ENCODE peak calls at places on chromosomes 3 and 15, in six cellular contexts. T is GM23248, W is NT2/D1, S is heart right ventricle, V is HCT116, B is left lung. U is an unnamed sample. For H3K4me1, the result is how much of the 10 kb centered on the place peaks cover.

GRCh38 chr3:190617185-190617584 is 103.3 kb downstream of the IL1RAP start:
- DNase-seq in T (no peak), W (no peak), S (no peak), V (no peak), B (peak), U (no peak)

GRCh38 chr15:55937040-55937439 is 56.4 kb downstream of the NEDD4 start:
- DNase-seq in T (no peak), W (no peak), S (no peak), V (no peak), B (no peak), U (no peak)

GRCh38 chr3:69770976-69771634 is 31.8 kb downstream of the MITF start:
- DNase-seq in T (peak), W (no peak), S (no peak), V (no peak), B (no peak), U (no peak)

GRCh38 chr15:93135459-93135858 is 46.4 kb upstream of the RGMA start:
- DNase-seq in T (no peak), W (no peak), S (no peak), V (no peak), B (no peak), U (no peak)

GRCh38 chr15:41933771-41934170 is 38.6 kb downstream of the EHD4 start:
- DNase-seq in T (peak), W (no peak), S (no peak), V (peak), B (no peak), U (no peak)

GRCh38 chr3:136750209-136750921 is 1.8 kb downstream of the STAG1 start:
- DNase-seq in T (peak), W (no peak), S (no peak), V (no peak), B (no peak), U (no peak)

GRCh38 chr3:100463002-100463401 is 29.4 kb upstream of the TMEM45A start:
- DNase-seq in T (peak), W (no peak), S (no peak), V (peak), B (no peak), U (no peak)

GRCh38 chr15:51649659-51650521 is 27.3 kb upstream of the DMXL2 start:
- DNase-seq in T (peak), W (peak), S (no peak), V (peak), B (no peak), U (no peak)

GRCh38 chr15:88834211-88834812 is 31.1 kb downstream of the ACAN start:
- DNase-seq in T (peak), W (peak), S (peak), V (peak), B (no peak), U (peak)

GRCh38 chr3:112376413-112376812 is 43.5 kb downstream of the CD200 start:
- DNase-seq in T (no peak), W (no peak), S (no peak), V (no peak), B (no peak), U (no peak)

GRCh38 chr3:153443961-153444360 is 281.9 kb downstream of the RAP2B start:
- DNase-seq in T (peak), W (no peak), S (no peak), V (peak), B (no peak), U (no peak)

GRCh38 chr15:45376300-45376928 is 1.9 kb downstream of the GATM start:
- DNase-seq in T (no peak), W (no peak), S (no peak), V (no peak), B (no peak), U (no peak)

GRCh38 chr15:61159901-61160300 is 69.2 kb downstream of the RORA start:
- DNase-seq in T (no peak), W (no peak), S (no peak), V (no peak), B (no peak), U (no peak)

GRCh38 chr3:172357850-172358754 is 90.2 kb downstream of the GHSR start:
- DNase-seq in T (peak), W (no peak), S (no peak), V (no peak), B (no peak), U (no peak)

GRCh38 chr3:132787616-132788015 is 65.4 kb upstream of the NPHP3 start:
- DNase-seq in T (peak), W (no peak), S (no peak), V (no peak), B (no peak), U (no peak)

GRCh38 chr3:155995525-155996370 is 124.6 kb upstream of the KCNAB1 start:
- DNase-seq in T (peak), W (no peak), S (no peak), V (peak), B (no peak), U (no peak)

GRCh38 chr15:101325263-101326025 is 30.4 kb upstream of the SNRPA1 start:
- DNase-seq in T (no peak), W (no peak), S (no peak), V (no peak), B (no peak), U (no peak)

GRCh38 chr3:188051801-188052228 is 102.1 kb upstream of the LPP start:
- DNase-seq in T (no peak), W (no peak), S (peak), V (no peak), B (no peak), U (peak)

GRCh38 chr3:102979682-102980378 is 545.0 kb downstream of the ZPLD1 start:
- DNase-seq in T (peak), W (no peak), S (peak), V (peak), B (peak), U (peak)

GRCh38 chr3:187951452-187952190 is 202.3 kb upstream of the LPP start:
- DNase-seq in T (peak), W (no peak), S (no peak), V (no peak), B (no peak), U (no peak)

GRCh38 chr15:79243723-79244122 is 38.8 kb upstream of the ANKRD34C start:
- DNase-seq in T (peak), W (no peak), S (peak), V (no peak), B (no peak), U (no peak)

GRCh38 chr15:80157215-80157614 is 4.4 kb downstream of the FAH start:
- DNase-seq in T (no peak), W (no peak), S (no peak), V (no peak), B (no peak), U (no peak)

GRCh38 chr15:48695088-48695834 is 49.8 kb upstream of the FBN1 start:
- DNase-seq in T (peak), W (no peak), S (no peak), V (no peak), B (no peak), U (no peak)

GRCh38 chr3:195764961-195765706 is 44.4 kb downstream of the MUC20 start:
- DNase-seq in T (no peak), W (no peak), S (no peak), V (no peak), B (no peak), U (no peak)

GRCh38 chr15:92715753-92716152 is 60.2 kb upstream of the FAM174B start:
- DNase-seq in T (no peak), W (no peak), S (no peak), V (no peak), B (no peak), U (no peak)

GRCh38 chr3:57151021-57151449 is 14.1 kb downstream of the IL17RD start:
- DNase-seq in T (no peak), W (no peak), S (no peak), V (no peak), B (no peak), U (no peak)

GRCh38 chr3:141981084-141981483 is 104.6 kb downstream of the ATP1B3 start:
- DNase-seq in T (no peak), W (no peak), S (no peak), V (no peak), B (no peak), U (no peak)

GRCh38 chr15:51724673-51725072 is 12.8 kb downstream of the LYSMD2 start:
- DNase-seq in T (no peak), W (no peak), S (no peak), V (no peak), B (no peak), U (no peak)

GRCh38 chr15:31516874-31517273 is 190.2 kb downstream of the KLF13 start:
- DNase-seq in T (no peak), W (no peak), S (no peak), V (no peak), B (no peak), U (no peak)

GRCh38 chr3:52846427-52846983 is 11.7 kb upstream of the MUSTN1 start:
- DNase-seq in T (no peak), W (no peak), S (no peak), V (no peak), B (no peak), U (no peak)

GRCh38 chr3:40477671-40478070 is 749 bp downstream of the ZNF619 start:
- DNase-seq in T (no peak), W (no peak), S (no peak), V (no peak), B (no peak), U (no peak)

GRCh38 chr3:41274944-41275668 is 75.8 kb downstream of the CTNNB1 start:
- DNase-seq in T (peak), W (no peak), S (no peak), V (no peak), B (no peak), U (no peak)

GRCh38 chr3:64798316-64798715 is 110.5 kb upstream of the ADAMTS9 start:
- DNase-seq in T (no peak), W (no peak), S (peak), V (no peak), B (no peak), U (peak)

GRCh38 chr3:42450567-42450966 is 40.2 kb upstream of the LYZL4 start:
- DNase-seq in T (no peak), W (no peak), S (no peak), V (no peak), B (no peak), U (no peak)

GRCh38 chr3:81242871-81243270 is 518.6 kb downstream of the GBE1 start:
- DNase-seq in T (peak), W (no peak), S (no peak), V (no peak), B (no peak), U (no peak)

GRCh38 chr3:193354423-193354822 is 24.1 kb downstream of the ATP13A5 start:
- DNase-seq in T (no peak), W (no peak), S (no peak), V (no peak), B (no peak), U (no peak)

GRCh38 chr15:52670087-52670486 is 9.1 kb downstream of the ATOSA start:
- DNase-seq in T (no peak), W (no peak), S (no peak), V (no peak), B (no peak), U (no peak)

GRCh38 chr3:116064646-116065045 is 380.6 kb downstream of the LSAMP start:
- DNase-seq in T (no peak), W (no peak), S (no peak), V (no peak), B (no peak), U (no peak)

GRCh38 chr15:68775671-68776476 is 44.8 kb downstream of the ANP32A start:
- DNase-seq in T (peak), W (no peak), S (peak), V (no peak), B (no peak), U (peak)

GRCh38 chr3:34421762-34422161 is 623.3 kb downstream of the PDCD6IP start:
- DNase-seq in T (no peak), W (no peak), S (no peak), V (no peak), B (no peak), U (no peak)

GRCh38 chr15:40337597-40337996 is 3.1 kb downstream of the CCDC9B start:
- DNase-seq in T (no peak), W (no peak), S (no peak), V (no peak), B (no peak), U (no peak)
- H3K4me1 ChIP-seq in T (half or more), W (under half), S (half or more), V (under half), B (under half), U (half or more)

GRCh38 chr3:97970131-97970530 is 2.1 kb downstream of the RIOX2 start:
- DNase-seq in T (peak), W (no peak), S (no peak), V (no peak), B (no peak), U (no peak)

GRCh38 chr3:97969541-97969940 is 2.7 kb downstream of the RIOX2 start:
- DNase-seq in T (no peak), W (no peak), S (no peak), V (no peak), B (no peak), U (no peak)

GRCh38 chr3:97972976-97973375 is 745 bp upstream of the RIOX2 start:
- DNase-seq in T (no peak), W (no peak), S (no peak), V (no peak), B (no peak), U (no peak)

GRCh38 chr3:97971679-97972567 is at the start of gene RIOX2:
- DNase-seq in T (peak), W (peak), S (peak), V (peak), B (peak), U (peak)

GRCh38 chr3:97970929-97971460 is 1.2 kb downstream of the RIOX2 start:
- DNase-seq in T (peak), W (no peak), S (no peak), V (no peak), B (no peak), U (no peak)
- H3K4me3 ChIP-seq in T (peak), W (no peak), S (no peak), V (peak), B (no peak), U (peak)

DNA sequence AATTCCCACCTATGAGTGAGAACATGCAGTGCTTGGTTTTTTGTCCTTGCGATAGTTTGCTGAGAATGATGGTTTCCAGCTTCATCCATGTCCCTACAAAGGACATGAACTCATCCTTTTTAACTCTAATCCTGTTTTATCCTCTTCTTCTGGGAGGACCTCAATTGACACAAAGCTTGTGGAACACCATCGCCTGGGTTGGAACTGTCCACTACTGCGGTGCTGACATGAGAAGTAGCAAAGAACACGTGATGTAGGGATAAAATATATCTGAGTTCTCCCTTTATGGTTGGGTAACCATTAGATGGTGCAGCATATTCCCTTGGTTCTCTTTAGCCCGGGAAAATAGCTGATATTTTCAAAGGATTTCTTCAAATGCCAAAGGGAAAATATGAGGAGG is 105.3 kb upstream of the TOPAZ1 start:
- DNase-seq in T (peak), W (no peak), S (no peak), V (no peak), B (no peak), U (no peak)
- H3K4me1 ChIP-seq in T (under half), W (under half), S (under half), V (under half), B (under half), U (under half)

DNA sequence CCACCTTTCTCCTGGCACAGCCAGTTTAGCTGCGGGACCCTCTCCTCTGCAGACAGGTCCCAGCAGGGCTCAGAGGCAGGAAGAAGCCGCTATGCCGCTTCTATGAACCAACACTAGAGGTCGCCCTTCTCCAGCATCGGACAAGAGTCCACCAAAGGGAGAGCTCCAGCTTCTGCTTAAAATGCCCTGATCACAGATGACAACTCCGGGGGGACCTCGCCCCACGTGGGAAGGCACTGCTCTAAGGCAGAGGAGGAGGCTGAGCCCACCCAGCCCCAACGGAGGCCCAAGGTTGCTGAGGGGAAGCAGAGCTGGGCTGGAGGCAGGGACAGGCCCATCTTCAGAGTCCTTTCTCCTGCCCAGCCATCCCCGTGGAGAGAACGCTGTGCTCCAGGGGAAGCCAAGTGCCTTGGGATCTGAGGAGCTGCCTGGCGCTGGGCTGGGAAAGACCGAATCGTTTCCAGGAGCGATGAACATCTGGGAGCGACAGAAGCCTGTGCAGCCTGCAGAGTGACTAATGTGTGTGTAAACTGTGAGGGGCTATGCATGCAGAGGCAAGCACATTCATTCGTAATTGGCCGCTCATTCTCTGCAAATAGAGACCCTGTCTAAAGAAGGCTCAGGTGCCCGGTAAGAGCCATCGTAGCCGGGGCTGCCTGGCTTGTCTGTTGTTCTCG is 43.5 kb upstream of the BDH1 start:
- DNase-seq in T (peak), W (peak), S (peak), V (peak), B (peak), U (peak)
- H3K4me3 ChIP-seq in T (peak), W (no peak), S (no peak), V (peak), B (no peak), U (peak)

GRCh38 chr15:63083046-63083445 is 38.6 kb upstream of the LACTB start:
- DNase-seq in T (no peak), W (no peak), S (peak), V (no peak), B (no peak), U (no peak)

GRCh38 chr15:63082366-63082765 is 39.3 kb upstream of the LACTB start:
- DNase-seq in T (no peak), W (no peak), S (no peak), V (no peak), B (no peak), U (no peak)

GRCh38 chr15:63080638-63081250 is 38.2 kb downstream of the TPM1 start:
- DNase-seq in T (peak), W (no peak), S (no peak), V (no peak), B (no peak), U (no peak)

GRCh38 chr15:63077952-63078351 is 35.4 kb downstream of the TPM1 start:
- DNase-seq in T (no peak), W (no peak), S (no peak), V (no peak), B (no peak), U (no peak)

DNA sequence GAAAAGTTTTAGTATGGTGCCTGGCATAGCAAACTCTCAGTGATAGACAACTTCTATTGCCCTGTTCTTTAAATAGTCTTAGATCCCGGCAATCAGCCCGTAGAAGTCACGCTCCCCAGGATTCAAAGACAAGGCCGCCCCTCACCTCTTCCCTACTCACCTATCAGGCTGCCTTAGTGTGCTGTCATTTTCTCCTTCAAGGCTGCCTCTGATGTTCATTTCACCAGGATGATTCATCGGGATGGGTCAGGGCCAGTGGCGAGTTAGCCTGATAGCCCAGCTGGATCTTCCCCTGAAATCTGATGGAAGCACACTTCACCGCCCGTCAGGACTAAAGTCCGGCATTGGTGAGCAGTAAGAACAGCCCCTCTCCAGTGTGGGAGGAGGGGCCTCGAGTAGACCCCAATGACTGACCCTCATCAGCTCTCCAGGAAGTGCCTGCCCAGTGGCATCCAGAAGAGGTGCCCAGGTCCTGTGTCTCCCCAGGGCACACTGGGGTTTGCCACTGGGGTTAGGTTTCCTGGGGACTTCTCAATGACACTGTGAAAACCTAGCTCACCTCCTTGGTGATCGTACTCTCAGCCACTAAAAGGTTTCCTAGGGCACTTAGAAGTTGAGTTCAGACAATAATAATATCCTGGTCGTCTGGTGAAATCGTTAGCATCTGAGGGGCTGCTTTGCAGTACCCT is 37.5 kb downstream of the TPM1 start:
- DNase-seq in T (peak), W (no peak), S (no peak), V (peak), B (no peak), U (no peak)
- H3K4me1 ChIP-seq in T (under half), W (under half), S (under half), V (under half), B (under half), U (under half)

GRCh38 chr3:106004137-106004600 is 135.4 kb upstream of the CBLB start:
- DNase-seq in T (peak), W (no peak), S (no peak), V (no peak), B (no peak), U (no peak)

GRCh38 chr3:106007512-106007911 is 138.7 kb upstream of the CBLB start:
- DNase-seq in T (no peak), W (no peak), S (no peak), V (no peak), B (no peak), U (no peak)

GRCh38 chr3:106006001-106006400 is 137.2 kb upstream of the CBLB start:
- DNase-seq in T (peak), W (no peak), S (no peak), V (no peak), B (no peak), U (no peak)

GRCh38 chr3:106006571-106006970 is 137.8 kb upstream of the CBLB start:
- DNase-seq in T (no peak), W (no peak), S (no peak), V (no peak), B (no peak), U (no peak)

GRCh38 chr3:106004841-106005240 is 136.0 kb upstream of the CBLB start:
- DNase-seq in T (no peak), W (no peak), S (no peak), V (no peak), B (no peak), U (no peak)
- H3K4me3 ChIP-seq in T (no peak), W (no peak), S (no peak), V (no peak), B (no peak), U (no peak)

U was measured in ascending aorta.